ENCODE peak calls at places on chromosomes 12 and 14, in six cellular contexts. H, U, I, K, G and F are unnamed samples.

GRCh38 chr14:68363841-68364711 is 428.8 kb downstream of the ZFP36L1 start:
- DNase-seq in H (no peak), U (peak), I (no peak), K (no peak), G (no peak), F (no peak)

GRCh38 chr12:1825382-1826102 is 5.2 kb downstream of the LRTM2 start:
- DNase-seq in H (no peak), U (no peak), I (no peak), K (no peak), G (no peak), F (no peak)

GRCh38 chr14:61695695-61696527 is 598 bp downstream of the HIF1A start:
- DNase-seq in H (peak), U (peak), I (no peak), K (peak), G (peak), F (no peak)

GRCh38 chr12:54191550-54192022 is 2.8 kb upstream of the SMUG1 start:
- DNase-seq in H (peak), U (peak), I (peak), K (peak), G (peak), F (no peak)

GRCh38 chr14:26863736-26864135 is 265.9 kb upstream of the NOVA1 start:
- DNase-seq in H (no peak), U (peak), I (no peak), K (no peak), G (no peak), F (no peak)

GRCh38 chr12:30624009-30624408 is 71.7 kb downstream of the IPO8 start:
- DNase-seq in H (no peak), U (no peak), I (no peak), K (no peak), G (no peak), F (no peak)

GRCh38 chr14:88904864-88905263 is 80.4 kb downstream of the TTC8 start:
- DNase-seq in H (no peak), U (no peak), I (no peak), K (no peak), G (no peak), F (no peak)

GRCh38 chr12:115260807-115261161 is 576.8 kb upstream of the TBX3 start:
- DNase-seq in H (no peak), U (no peak), I (no peak), K (no peak), G (no peak), F (no peak)

GRCh38 chr14:63633801-63634200 is 7.9 kb downstream of the WDR89 start:
- DNase-seq in H (no peak), U (peak), I (no peak), K (no peak), G (no peak), F (no peak)

GRCh38 chr14:41872906-41873305 is 266.2 kb downstream of the LRFN5 start:
- DNase-seq in H (no peak), U (no peak), I (no peak), K (no peak), G (peak), F (no peak)

GRCh38 chr14:77040995-77041744 is 12.7 kb upstream of the IRF2BPL start:
- DNase-seq in H (no peak), U (no peak), I (no peak), K (peak), G (no peak), F (no peak)

GRCh38 chr14:105496831-105497591 is 6.0 kb downstream of the TEDC1 start:
- DNase-seq in H (no peak), U (no peak), I (no peak), K (no peak), G (no peak), F (no peak)

GRCh38 chr14:22472935-22473854 is 115.8 kb downstream of the DAD1 start:
- DNase-seq in H (no peak), U (peak), I (no peak), K (no peak), G (no peak), F (no peak)

GRCh38 chr12:66877886-66878285 is 199.0 kb upstream of the GRIP1 start:
- DNase-seq in H (no peak), U (no peak), I (no peak), K (no peak), G (no peak), F (no peak)

GRCh38 chr14:51783765-51784164 is 76.6 kb upstream of the GNG2 start:
- DNase-seq in H (no peak), U (peak), I (no peak), K (no peak), G (no peak), F (no peak)